ENCODE peak calls at places on chromosomes 13 and 19, in eight cellular contexts. One of them, this sample, is unnamed.

GRCh38 chr13:28611654-28612131 is 47.2 kb upstream of the POMP start:
- DNase-seq in activated CD4-positive, CD25-positive, alpha-beta regulatory T cell: no peak
- DNase-seq in hypothalamus: no peak
- DNase-seq in Peyer's patch: no peak
- DNase-seq in NCI-H1694 treated with DMSO at 0.1 percent for 48 hours: no peak
- DNase-seq in stimulated activated CD4-positive, alpha-beta T cell treated with anti-CD3 and anti-CD28 coated beads, Interleukin-4, amount 100 ng/mL, for 4 hours: no peak
- DNase-seq in T follicular helper cell: no peak
- DNase-seq in lower leg skin: no peak
- DNase-seq in this sample: peak; percentile 23

GRCh38 chr13:112684444-112684843 is 5.4 kb upstream of the ATP11A start:
- DNase-seq in T follicular helper cell: no peak
- DNase-seq in lower leg skin: no peak
- DNase-seq in activated CD4-positive, CD25-positive, alpha-beta regulatory T cell: no peak
- DNase-seq in Peyer's patch: peak; percentile 11
- DNase-seq in hypothalamus: no peak
- DNase-seq in NCI-H1694 treated with DMSO at 0.1 percent for 48 hours: no peak
- DNase-seq in stimulated activated CD4-positive, alpha-beta T cell treated with anti-CD3 and anti-CD28 coated beads, Interleukin-4, amount 100 ng/mL, for 4 hours: no peak
- DNase-seq in this sample: no peak

GRCh38 chr13:73816702-73817101 is 317.5 kb downstream of the KLF12 start:
- DNase-seq in activated CD4-positive, CD25-positive, alpha-beta regulatory T cell: no peak
- DNase-seq in Peyer's patch: no peak
- DNase-seq in stimulated activated CD4-positive, alpha-beta T cell treated with anti-CD3 and anti-CD28 coated beads, Interleukin-4, amount 100 ng/mL, for 4 hours: no peak
- DNase-seq in hypothalamus: no peak
- DNase-seq in NCI-H1694 treated with DMSO at 0.1 percent for 48 hours: no peak
- DNase-seq in lower leg skin: no peak
- DNase-seq in T follicular helper cell: no peak
- DNase-seq in this sample: no peak

GRCh38 chr19:48698046-48698445 is 2.3 kb downstream of the FUT2 start:
- DNase-seq in stimulated activated CD4-positive, alpha-beta T cell treated with anti-CD3 and anti-CD28 coated beads, Interleukin-4, amount 100 ng/mL, for 4 hours: no peak
- DNase-seq in activated CD4-positive, CD25-positive, alpha-beta regulatory T cell: no peak
- DNase-seq in lower leg skin: no peak
- DNase-seq in T follicular helper cell: no peak
- DNase-seq in NCI-H1694 treated with DMSO at 0.1 percent for 48 hours: no peak
- DNase-seq in Peyer's patch: no peak
- DNase-seq in hypothalamus: no peak
- DNase-seq in this sample: peak; percentile 60

GRCh38 chr19:55319786-55320185 is 5.4 kb downstream of the TMEM150B start:
- DNase-seq in hypothalamus: peak; percentile 27
- DNase-seq in lower leg skin: no peak
- DNase-seq in stimulated activated CD4-positive, alpha-beta T cell treated with anti-CD3 and anti-CD28 coated beads, Interleukin-4, amount 100 ng/mL, for 4 hours: no peak
- DNase-seq in T follicular helper cell: no peak
- DNase-seq in NCI-H1694 treated with DMSO at 0.1 percent for 48 hours: no peak
- DNase-seq in activated CD4-positive, CD25-positive, alpha-beta regulatory T cell: no peak
- DNase-seq in Peyer's patch: no peak
- DNase-seq in this sample: peak; percentile 22

GRCh38 chr13:46389985-46390384 is 2.9 kb upstream of the RUBCNL start:
- DNase-seq in activated CD4-positive, CD25-positive, alpha-beta regulatory T cell: no peak
- DNase-seq in T follicular helper cell: no peak
- DNase-seq in stimulated activated CD4-positive, alpha-beta T cell treated with anti-CD3 and anti-CD28 coated beads, Interleukin-4, amount 100 ng/mL, for 4 hours: no peak
- DNase-seq in lower leg skin: no peak
- DNase-seq in NCI-H1694 treated with DMSO at 0.1 percent for 48 hours: no peak
- DNase-seq in Peyer's patch: peak; percentile 61
- DNase-seq in hypothalamus: peak; percentile 85
- DNase-seq in this sample: no peak

GRCh38 chr19:633786-634639 is 676 bp upstream of the POLRMT start:
- DNase-seq in T follicular helper cell: no peak
- DNase-seq in activated CD4-positive, CD25-positive, alpha-beta regulatory T cell: no peak
- DNase-seq in Peyer's patch: no peak
- DNase-seq in NCI-H1694 treated with DMSO at 0.1 percent for 48 hours: no peak
- DNase-seq in lower leg skin: no peak
- DNase-seq in stimulated activated CD4-positive, alpha-beta T cell treated with anti-CD3 and anti-CD28 coated beads, Interleukin-4, amount 100 ng/mL, for 4 hours: no peak
- DNase-seq in hypothalamus: peak; percentile 12
- DNase-seq in this sample: no peak

GRCh38 chr19:20359933-20360720 is 193.1 kb downstream of the ZNF486 start:
- DNase-seq in lower leg skin: no peak
- DNase-seq in hypothalamus: no peak
- DNase-seq in NCI-H1694 treated with DMSO at 0.1 percent for 48 hours: no peak
- DNase-seq in stimulated activated CD4-positive, alpha-beta T cell treated with anti-CD3 and anti-CD28 coated beads, Interleukin-4, amount 100 ng/mL, for 4 hours: no peak
- DNase-seq in activated CD4-positive, CD25-positive, alpha-beta regulatory T cell: no peak
- DNase-seq in Peyer's patch: no peak
- DNase-seq in T follicular helper cell: no peak
- DNase-seq in this sample: no peak

GRCh38 chr13:26022538-26023292 is 29.1 kb downstream of the SHISA2 start:
- DNase-seq in Peyer's patch: no peak
- DNase-seq in lower leg skin: peak; percentile 70
- DNase-seq in T follicular helper cell: no peak
- DNase-seq in hypothalamus: no peak
- DNase-seq in activated CD4-positive, CD25-positive, alpha-beta regulatory T cell: no peak
- DNase-seq in stimulated activated CD4-positive, alpha-beta T cell treated with anti-CD3 and anti-CD28 coated beads, Interleukin-4, amount 100 ng/mL, for 4 hours: no peak
- DNase-seq in NCI-H1694 treated with DMSO at 0.1 percent for 48 hours: peak; percentile 58
- DNase-seq in this sample: no peak

GRCh38 chr13:98994080-98994479 is 16.2 kb upstream of the DOCK9 start:
- DNase-seq in NCI-H1694 treated with DMSO at 0.1 percent for 48 hours: no peak
- DNase-seq in stimulated activated CD4-positive, alpha-beta T cell treated with anti-CD3 and anti-CD28 coated beads, Interleukin-4, amount 100 ng/mL, for 4 hours: no peak
- DNase-seq in hypothalamus: no peak
- DNase-seq in Peyer's patch: no peak
- DNase-seq in activated CD4-positive, CD25-positive, alpha-beta regulatory T cell: no peak
- DNase-seq in lower leg skin: no peak
- DNase-seq in T follicular helper cell: no peak
- DNase-seq in this sample: no peak